ENCODE peak calls at places on chromosomes 7 and 10, in six cellular contexts. U is lung microvascular endothelial cell; I is activated CD4-positive, CD25-positive, alpha-beta regulatory T cell treated with anti-CD3 and anti-CD28 coated beads, Interleukin-2, amount 50 U/mL, for 72 hours; J is activated T-helper 1 cell treated with Interleukin-2 at 50 U/mL for 16 hours; W is Kasumi-1; Z is DMS153. V is an unnamed sample.

GRCh38 chr10:122299423-122300075 is 28.5 kb downstream of the BTBD16 start:
- DNase-seq in J (no peak), I (no peak), W (no peak), U (no peak), Z (no peak), V (no peak)

GRCh38 chr10:74122060-74122459 is 28.6 kb downstream of the AP3M1 start:
- DNase-seq in U (no peak), Z (no peak), I (no peak), W (no peak), J (no peak), V (no peak)

GRCh38 chr10:116044722-116045374 is 228.2 kb downstream of the GFRA1 start:
- DNase-seq in J (no peak), Z (no peak), W (no peak), U (peak), I (no peak), V (no peak)

GRCh38 chr10:72331575-72332422 is 22.9 kb downstream of the DNAJB12 start:
- DNase-seq in Z (peak), U (peak), W (peak), I (peak), J (peak), V (peak)

GRCh38 chr10:127254276-127254675 is 57.9 kb upstream of the INSYN2A start:
- DNase-seq in U (peak), Z (no peak), I (no peak), W (no peak), J (no peak), V (no peak)

GRCh38 chr10:7532723-7533498 is 122.1 kb upstream of the SFMBT2 start:
- DNase-seq in W (no peak), Z (no peak), U (no peak), I (no peak), J (no peak), V (no peak)

GRCh38 chr7:2870471-2870941 is 26.4 kb upstream of the GNA12 start:
- DNase-seq in Z (peak), W (peak), I (peak), J (peak), U (peak), V (peak)

GRCh38 chr10:66234872-66235271 is 691.0 kb upstream of the LRRTM3 start:
- DNase-seq in U (no peak), J (no peak), W (no peak), I (no peak), Z (no peak), V (no peak)

GRCh38 chr10:102384606-102385429 is 10.7 kb upstream of the NFKB2 start:
- DNase-seq in W (no peak), Z (no peak), I (no peak), J (no peak), U (no peak), V (no peak)

GRCh38 chr10:62818426-62819011 is 2.4 kb upstream of the EGR2 start:
- DNase-seq in I (peak), W (peak), J (no peak), Z (peak), U (peak), V (peak)

GRCh38 chr10:132836832-132837540 is 51.0 kb upstream of the NKX6-2 start:
- DNase-seq in U (peak), J (no peak), I (peak), Z (no peak), W (peak), V (peak)

GRCh38 chr7:135775230-135775629 is 26.6 kb upstream of the FAM180A start:
- DNase-seq in W (no peak), Z (no peak), J (no peak), I (no peak), U (no peak), V (no peak)

GRCh38 chr10:103781329-103782061 is 73.9 kb downstream of the SH3PXD2A start:
- DNase-seq in W (peak), U (peak), J (no peak), Z (no peak), I (no peak), V (peak)

GRCh38 chr10:11081413-11081812 is 63.7 kb downstream of the CELF2 start:
- DNase-seq in U (no peak), Z (no peak), J (no peak), W (no peak), I (no peak), V (no peak)

GRCh38 chr10:100357073-100357858 is 10.2 kb downstream of the SCD start:
- DNase-seq in Z (no peak), U (no peak), I (no peak), W (no peak), J (no peak), V (no peak)

GRCh38 chr7:155551785-155552611 is 5.6 kb upstream of the CNPY1 start:
- DNase-seq in W (no peak), U (no peak), J (no peak), I (no peak), Z (no peak), V (no peak)

GRCh38 chr7:29146888-29147609 is 712 bp upstream of the CPVL start:
- DNase-seq in J (no peak), U (no peak), Z (no peak), W (no peak), I (no peak), V (peak)

GRCh38 chr7:80095545-80095944 is 39.1 kb upstream of the GNAI1 start:
- DNase-seq in I (no peak), W (peak), J (no peak), Z (no peak), U (peak), V (no peak)

GRCh38 chr7:157113607-157114006 is 25.1 kb upstream of the UBE3C start:
- DNase-seq in U (no peak), Z (no peak), J (no peak), I (no peak), W (no peak), V (no peak)

GRCh38 chr7:50456371-50457123 is 6.4 kb upstream of the FIGNL1 start:
- DNase-seq in U (no peak), Z (no peak), J (no peak), W (no peak), I (no peak), V (no peak)

GRCh38 chr7:7970620-7971307 is 2.2 kb downstream of the GLCCI1 start:
- DNase-seq in U (peak), I (no peak), J (no peak), Z (peak), W (no peak), V (no peak)

GRCh38 chr10:24723386-24723787 is 300 bp downstream of the ARHGAP21 start:
- DNase-seq in U (peak), Z (no peak), J (no peak), W (no peak), I (no peak), V (no peak)

GRCh38 chr7:105454921-105455320 is 66.2 kb upstream of the SRPK2 start:
- DNase-seq in I (no peak), Z (no peak), U (no peak), W (no peak), J (no peak), V (no peak)

V was measured in kidney.